ENCODE peak calls at places on chromosomes 16 and 17, in five cellular contexts. One of them, this sample, is unnamed.

GRCh38 chr17:16953841-16954240 is 18.1 kb downstream of the TNFRSF13B start:
- DNase-seq in cardiac muscle cell: no peak
- DNase-seq in right atrium auricular region: no peak
- DNase-seq in H9: no peak
- DNase-seq in A549: no peak
- DNase-seq in this sample: no peak

GRCh38 chr17:17140590-17140980 is 65.5 kb downstream of the PLD6 start:
- DNase-seq in cardiac muscle cell: peak; percentile 55
- DNase-seq in right atrium auricular region: no peak
- DNase-seq in H9: no peak
- DNase-seq in A549: peak; percentile 38
- DNase-seq in this sample: peak; percentile 48

GRCh38 chr17:48530208-48530886 is 464 bp downstream of the HOXB1 start:
- DNase-seq in cardiac muscle cell: no peak
- DNase-seq in right atrium auricular region: no peak
- DNase-seq in H9: peak; percentile 55
- DNase-seq in A549: no peak
- DNase-seq in this sample: no peak

GRCh38 chr16:86888240-86889044 is 310.1 kb downstream of the FOXL1 start:
- DNase-seq in cardiac muscle cell: no peak
- DNase-seq in right atrium auricular region: no peak
- DNase-seq in H9: no peak
- DNase-seq in A549: peak; percentile 56
- DNase-seq in this sample: no peak

GRCh38 chr17:19646788-19647696 is 1.5 kb upstream of the ALDH3A2 start:
- DNase-seq in cardiac muscle cell: peak; percentile 21
- DNase-seq in right atrium auricular region: no peak
- DNase-seq in H9: peak; percentile 64
- DNase-seq in A549: peak; percentile 72
- DNase-seq in this sample: peak; percentile 18

GRCh38 chr17:8300629-8301242 is 5.5 kb upstream of the SLC25A35 start:
- DNase-seq in cardiac muscle cell: peak; percentile 76
- DNase-seq in right atrium auricular region: peak; percentile 66
- DNase-seq in H9: peak; percentile 89
- DNase-seq in A549: peak; percentile 87
- DNase-seq in this sample: peak; percentile 58

GRCh38 chr17:46013502-46014165 is 14.6 kb downstream of the STH start:
- DNase-seq in cardiac muscle cell: peak; percentile 14
- DNase-seq in right atrium auricular region: no peak
- DNase-seq in H9: no peak
- DNase-seq in A549: no peak
- DNase-seq in this sample: peak; percentile 59

GRCh38 chr17:70344356-70345060 is 175.2 kb downstream of the KCNJ2 start:
- DNase-seq in cardiac muscle cell: peak; percentile 26
- DNase-seq in right atrium auricular region: no peak
- DNase-seq in H9: no peak
- DNase-seq in A549: no peak
- DNase-seq in this sample: peak; percentile 59

GRCh38 chr17:2347805-2348685 is 10.7 kb downstream of the SGSM2 start:
- DNase-seq in cardiac muscle cell: peak; percentile 69
- DNase-seq in right atrium auricular region: no peak
- DNase-seq in H9: peak; percentile 99
- DNase-seq in A549: peak; percentile 84
- DNase-seq in this sample: peak; percentile 86

GRCh38 chr17:1645207-1646171 is at the start of gene SCARF1:
- DNase-seq in cardiac muscle cell: no peak
- DNase-seq in right atrium auricular region: peak; percentile 63
- DNase-seq in H9: peak; percentile 64
- DNase-seq in A549: no peak
- DNase-seq in this sample: no peak

GRCh38 chr17:2020721-2021120 is 4.4 kb downstream of the RTN4RL1 start:
- DNase-seq in cardiac muscle cell: no peak
- DNase-seq in right atrium auricular region: no peak
- DNase-seq in H9: no peak
- DNase-seq in A549: no peak
- DNase-seq in this sample: no peak

GRCh38 chr16:46757339-46758050 is 9.4 kb upstream of the MYLK3 start:
- DNase-seq in cardiac muscle cell: peak; percentile 55
- DNase-seq in right atrium auricular region: peak; percentile 67
- DNase-seq in H9: no peak
- DNase-seq in A549: no peak
- DNase-seq in this sample: no peak

GRCh38 chr16:66042341-66042740 is 324.1 kb upstream of the CDH5 start:
- DNase-seq in cardiac muscle cell: no peak
- DNase-seq in right atrium auricular region: no peak
- DNase-seq in H9: no peak
- DNase-seq in A549: no peak
- DNase-seq in this sample: no peak

GRCh38 chr17:40484973-40485530 is 16.4 kb downstream of the TNS4 start:
- DNase-seq in cardiac muscle cell: no peak
- DNase-seq in right atrium auricular region: no peak
- DNase-seq in H9: no peak
- DNase-seq in A549: no peak
- DNase-seq in this sample: no peak

GRCh38 chr16:51268237-51268636 is 117.2 kb upstream of the SALL1 start:
- DNase-seq in cardiac muscle cell: no peak
- DNase-seq in right atrium auricular region: no peak
- DNase-seq in H9: no peak
- DNase-seq in A549: no peak
- DNase-seq in this sample: no peak

GRCh38 chr17:39155654-39156053 is 4.2 kb upstream of the PLXDC1 start:
- DNase-seq in cardiac muscle cell: no peak
- DNase-seq in right atrium auricular region: no peak
- DNase-seq in H9: no peak
- DNase-seq in A549: no peak
- DNase-seq in this sample: no peak

GRCh38 chr17:76197911-76198310 is 42.4 kb downstream of the RNF157 start:
- DNase-seq in cardiac muscle cell: peak; percentile 46
- DNase-seq in right atrium auricular region: no peak
- DNase-seq in H9: no peak
- DNase-seq in A549: no peak
- DNase-seq in this sample: no peak

GRCh38 chr17:47720754-47721533 is 12.1 kb upstream of the TBX21 start:
- DNase-seq in cardiac muscle cell: peak; percentile 25
- DNase-seq in right atrium auricular region: no peak
- DNase-seq in H9: peak; percentile 74
- DNase-seq in A549: no peak
- DNase-seq in this sample: peak; percentile 33

GRCh38 chr16:4323071-4323844 is 7.4 kb downstream of the GLIS2 start:
- DNase-seq in cardiac muscle cell: no peak
- DNase-seq in right atrium auricular region: no peak
- DNase-seq in H9: no peak
- DNase-seq in A549: no peak
- DNase-seq in this sample: no peak

GRCh38 chr16:89033304-89033703 is 56.3 kb upstream of the CBFA2T3 start:
- DNase-seq in cardiac muscle cell: no peak
- DNase-seq in right atrium auricular region: no peak
- DNase-seq in H9: no peak
- DNase-seq in A549: no peak
- DNase-seq in this sample: no peak

GRCh38 chr16:88993006-88993787 is 16.2 kb upstream of the CBFA2T3 start:
- DNase-seq in cardiac muscle cell: peak; percentile 4
- DNase-seq in right atrium auricular region: no peak
- DNase-seq in H9: peak; percentile 52
- DNase-seq in A549: no peak
- DNase-seq in this sample: peak; percentile 4

GRCh38 chr17:55274371-55275255 is 9.9 kb downstream of the HLF start:
- DNase-seq in cardiac muscle cell: no peak
- DNase-seq in right atrium auricular region: no peak
- DNase-seq in H9: no peak
- DNase-seq in A549: no peak
- DNase-seq in this sample: no peak

GRCh38 chr16:1108299-1109252 is 12.5 kb upstream of the C1QTNF8 start:
- DNase-seq in cardiac muscle cell: peak; percentile 9
- DNase-seq in right atrium auricular region: no peak
- DNase-seq in H9: no peak
- DNase-seq in A549: no peak
- DNase-seq in this sample: peak; percentile 55

GRCh38 chr17:54760836-54761235 is 139.8 kb upstream of the TOM1L1 start:
- DNase-seq in cardiac muscle cell: no peak
- DNase-seq in right atrium auricular region: no peak
- DNase-seq in H9: no peak
- DNase-seq in A549: no peak
- DNase-seq in this sample: no peak

GRCh38 chr16:61579195-61579594 is 457.0 kb downstream of the CDH8 start:
- DNase-seq in cardiac muscle cell: no peak
- DNase-seq in right atrium auricular region: no peak
- DNase-seq in H9: no peak
- DNase-seq in A549: no peak
- DNase-seq in this sample: no peak

GRCh38 chr16:86752582-86753175 is 174.3 kb downstream of the FOXL1 start:
- DNase-seq in cardiac muscle cell: peak; percentile 48
- DNase-seq in right atrium auricular region: no peak
- DNase-seq in H9: no peak
- DNase-seq in A549: no peak
- DNase-seq in this sample: no peak

GRCh38 chr16:88086571-88087516 is 135.6 kb downstream of the BANP start:
- DNase-seq in cardiac muscle cell: no peak
- DNase-seq in right atrium auricular region: no peak
- DNase-seq in H9: no peak
- DNase-seq in A549: no peak
- DNase-seq in this sample: no peak

GRCh38 chr16:69322343-69322742 is 8.0 kb downstream of the PDF start:
- DNase-seq in cardiac muscle cell: no peak
- DNase-seq in right atrium auricular region: no peak
- DNase-seq in H9: no peak
- DNase-seq in A549: no peak
- DNase-seq in this sample: no peak
- TF ChIP-seq CTCF in cardiac muscle cell: no peak
- TF ChIP-seq CTCF in right atrium auricular region: no peak
- TF ChIP-seq CTCF in H9: no peak
- TF ChIP-seq CTCF in A549: no peak
- TF ChIP-seq CTCF in this sample: no peak

GRCh38 chr17:77506371-77506991 is 365.7 kb downstream of the SEC14L1 start:
- DNase-seq in cardiac muscle cell: no peak
- DNase-seq in right atrium auricular region: no peak
- DNase-seq in H9: no peak
- DNase-seq in A549: no peak
- DNase-seq in this sample: no peak

GRCh38 chr17:77509089-77509488 is 368.3 kb downstream of the SEC14L1 start:
- DNase-seq in cardiac muscle cell: no peak
- DNase-seq in right atrium auricular region: no peak
- DNase-seq in H9: no peak
- DNase-seq in A549: no peak
- DNase-seq in this sample: no peak

GRCh38 chr17:77508047-77508715 is 367.4 kb downstream of the SEC14L1 start:
- DNase-seq in cardiac muscle cell: no peak
- DNase-seq in right atrium auricular region: no peak
- DNase-seq in H9: no peak
- DNase-seq in A549: peak; percentile 41
- DNase-seq in this sample: no peak

GRCh38 chr17:77505460-77505769 is 364.6 kb downstream of the SEC14L1 start:
- DNase-seq in cardiac muscle cell: no peak
- DNase-seq in right atrium auricular region: no peak
- DNase-seq in H9: no peak
- DNase-seq in A549: no peak
- DNase-seq in this sample: no peak

GRCh38 chr17:77507116-77507885 is 366.5 kb downstream of the SEC14L1 start:
- DNase-seq in cardiac muscle cell: no peak
- DNase-seq in right atrium auricular region: no peak
- DNase-seq in H9: peak; percentile 66
- DNase-seq in A549: no peak
- DNase-seq in this sample: no peak
- TF ChIP-seq CTCF in cardiac muscle cell: no peak
- TF ChIP-seq CTCF in right atrium auricular region: no peak
- TF ChIP-seq CTCF in H9: peak; percentile 43
- TF ChIP-seq CTCF in A549: no peak
- TF ChIP-seq CTCF in this sample: peak; percentile 1

GRCh38 chr17:72661093-72661944 is 431.2 kb downstream of the SLC39A11 start:
- DNase-seq in cardiac muscle cell: no peak
- DNase-seq in right atrium auricular region: no peak
- DNase-seq in H9: no peak
- DNase-seq in A549: no peak
- DNase-seq in this sample: peak; percentile 51
- TF ChIP-seq CTCF in cardiac muscle cell: peak; percentile 13
- TF ChIP-seq CTCF in right atrium auricular region: no peak
- TF ChIP-seq CTCF in H9: peak; percentile 60
- TF ChIP-seq CTCF in A549: peak; percentile 23
- TF ChIP-seq CTCF in this sample: no peak

DNA sequence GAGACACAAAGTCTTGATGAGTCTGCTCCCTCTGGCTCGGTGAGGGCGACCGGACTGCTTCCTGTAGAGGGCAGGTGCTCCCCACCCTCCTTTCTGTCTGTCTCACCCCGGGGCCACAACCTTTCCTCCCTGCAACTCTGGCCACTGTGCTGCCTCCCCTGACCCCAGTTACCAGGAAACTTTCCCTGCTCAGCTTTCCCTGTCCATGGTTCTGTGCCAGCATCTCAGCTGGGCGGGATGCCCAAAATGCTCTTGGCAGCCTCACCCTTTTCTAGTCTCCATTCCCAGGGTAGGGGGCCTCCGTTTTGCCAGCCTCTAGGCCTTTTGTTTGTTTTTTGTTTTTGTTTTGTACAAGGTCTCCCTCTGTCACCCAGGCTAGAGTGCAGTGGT is 1.4 kb downstream of the PLD2 start:
- DNase-seq in cardiac muscle cell: peak; percentile 11
- DNase-seq in right atrium auricular region: no peak
- DNase-seq in H9: no peak
- DNase-seq in A549: no peak
- DNase-seq in this sample: peak; percentile 26
- TF ChIP-seq CTCF in cardiac muscle cell: no peak
- TF ChIP-seq CTCF in right atrium auricular region: no peak
- TF ChIP-seq CTCF in H9: no peak
- TF ChIP-seq CTCF in A549: no peak
- TF ChIP-seq CTCF in this sample: no peak